ENCODE peak calls at places on chromosome 17, in four cellular contexts. H, C, F and R are unnamed samples.

GRCh38 chr17:77304746-77305473 is 164.1 kb downstream of the SEC14L1 start:
- DNase-seq in C (no peak), F (no peak), H (no peak), R (no peak)

GRCh38 chr17:5580974-5581373 is 3.3 kb downstream of the NLRP1 start:
- DNase-seq in C (no peak), H (no peak), F (no peak), R (no peak)

GRCh38 chr17:3667366-3668278 is 756 bp downstream of the TAX1BP3 start:
- DNase-seq in F (peak), H (peak), C (no peak), R (peak)

GRCh38 chr17:19568016-19568350 is 34.3 kb downstream of the SLC47A1 start:
- DNase-seq in F (no peak), H (no peak), C (no peak), R (no peak)

GRCh38 chr17:72447251-72447640 is 326.4 kb downstream of the SOX9 start:
- DNase-seq in F (no peak), C (no peak), H (no peak), R (no peak)

GRCh38 chr17:80811181-80812105 is 180.2 kb upstream of the CHMP6 start:
- DNase-seq in F (no peak), H (no peak), C (no peak), R (peak)

GRCh38 chr17:73455050-73455687 is 143.4 kb upstream of the CDC42EP4 start:
- DNase-seq in C (no peak), H (no peak), F (no peak), R (no peak)

GRCh38 chr17:81396722-81397313 is 1.6 kb downstream of the BAHCC1 start:
- DNase-seq in H (no peak), C (no peak), F (no peak), R (peak)

GRCh38 chr17:54408741-54409140 is 491.9 kb upstream of the TOM1L1 start:
- DNase-seq in F (no peak), H (no peak), C (no peak), R (no peak)

GRCh38 chr17:72176516-72176851 is 55.7 kb downstream of the SOX9 start:
- DNase-seq in F (no peak), C (no peak), H (no peak), R (no peak)

GRCh38 chr17:57889892-57890856 is 40.3 kb upstream of the MRPS23 start:
- DNase-seq in H (no peak), C (no peak), F (peak), R (peak)

GRCh38 chr17:81241648-81242420 is 2.7 kb downstream of the NDUFAF8 start:
- DNase-seq in C (peak), H (peak), F (peak), R (peak)

GRCh38 chr17:21001813-21002221 is 41.0 kb downstream of the USP22 start:
- DNase-seq in C (no peak), F (no peak), H (no peak), R (peak)

GRCh38 chr17:34974794-34975428 is 5.4 kb upstream of the LIG3 start:
- DNase-seq in H (no peak), F (no peak), C (no peak), R (no peak)

GRCh38 chr17:17408236-17408794 is 68.5 kb upstream of the MED9 start:
- DNase-seq in F (no peak), C (no peak), H (no peak), R (no peak)

GRCh38 chr17:71936977-71937376 is 183.8 kb upstream of the SOX9 start:
- DNase-seq in C (no peak), H (no peak), F (no peak), R (no peak)

GRCh38 chr17:43171761-43172487 is 910 bp downstream of the NBR1 start:
- DNase-seq in H (no peak), C (no peak), F (peak), R (no peak)

GRCh38 chr17:56777859-56778258 is 55.9 kb downstream of the C17orf67 start:
- DNase-seq in H (no peak), C (no peak), F (no peak), R (no peak)

GRCh38 chr17:73156887-73157870 is 7.6 kb upstream of the SSTR2 start:
- DNase-seq in H (no peak), F (no peak), C (no peak), R (no peak)

GRCh38 chr17:56896217-56896967 is 17.5 kb downstream of the TRIM25 start:
- DNase-seq in H (no peak), F (no peak), C (no peak), R (no peak)

GRCh38 chr17:38454528-38454927 is 26.3 kb downstream of the ARHGAP23 start:
- DNase-seq in F (peak), H (no peak), C (no peak), R (peak)

GRCh38 chr17:44779211-44780025 is 20.6 kb downstream of the ADAM11 start:
- DNase-seq in H (peak), F (peak), C (peak), R (peak)

GRCh38 chr17:81713556-81714411 is 1.7 kb downstream of the SLC25A10 start:
- DNase-seq in F (no peak), C (no peak), H (peak), R (no peak)

GRCh38 chr17:71011389-71011788 is 842.1 kb downstream of the KCNJ2 start:
- DNase-seq in C (no peak), F (no peak), H (no peak), R (no peak)